ENCODE peak calls at places on chromosomes 16 and 17, in five cellular contexts. One of them, this sample, is unnamed.

GRCh38 chr16:69787883-69788282 is 25.8 kb downstream of the WWP2 start:
- DNase-seq in GM10248: no peak
- DNase-seq in K562: no peak
- DNase-seq in lower leg skin: no peak
- DNase-seq in neural crest cell: no peak
- DNase-seq in this sample: no peak

GRCh38 chr17:41549596-41550039 is 21.5 kb upstream of the KRT19 start:
- DNase-seq in GM10248: no peak
- DNase-seq in neural crest cell: no peak
- DNase-seq in lower leg skin: no peak
- DNase-seq in K562: peak; percentile 48
- DNase-seq in this sample: no peak

GRCh38 chr16:14186007-14186953 is 115.2 kb downstream of the MRTFB start:
- DNase-seq in lower leg skin: no peak
- DNase-seq in K562: no peak
- DNase-seq in neural crest cell: peak; percentile 13
- DNase-seq in GM10248: no peak
- DNase-seq in this sample: no peak

GRCh38 chr17:59093145-59093701 is 13.5 kb downstream of the TRIM37 start:
- DNase-seq in GM10248: no peak
- DNase-seq in K562: no peak
- DNase-seq in lower leg skin: no peak
- DNase-seq in neural crest cell: no peak
- DNase-seq in this sample: no peak

GRCh38 chr17:9336817-9337216 is 238.8 kb downstream of the STX8 start:
- DNase-seq in neural crest cell: no peak
- DNase-seq in GM10248: no peak
- DNase-seq in K562: no peak
- DNase-seq in lower leg skin: no peak
- DNase-seq in this sample: no peak

GRCh38 chr17:65820306-65820705 is 258.9 kb upstream of the AXIN2 start:
- DNase-seq in lower leg skin: no peak
- DNase-seq in K562: no peak
- DNase-seq in GM10248: no peak
- DNase-seq in neural crest cell: no peak
- DNase-seq in this sample: no peak

GRCh38 chr16:89785523-89786155 is 30.8 kb downstream of the FANCA start:
- DNase-seq in lower leg skin: no peak
- DNase-seq in K562: no peak
- DNase-seq in neural crest cell: no peak
- DNase-seq in GM10248: no peak
- DNase-seq in this sample: no peak

GRCh38 chr17:30831257-30831656 is 509 bp upstream of the ATAD5 start:
- DNase-seq in K562: peak; percentile 66
- DNase-seq in GM10248: peak; percentile 30
- DNase-seq in neural crest cell: no peak
- DNase-seq in lower leg skin: no peak
- DNase-seq in this sample: no peak

GRCh38 chr17:31130286-31131224 is 35.8 kb downstream of the NF1 start:
- DNase-seq in neural crest cell: no peak
- DNase-seq in lower leg skin: no peak
- DNase-seq in GM10248: no peak
- DNase-seq in K562: no peak
- DNase-seq in this sample: no peak

GRCh38 chr16:84104231-84104630 is 12.5 kb downstream of the MBTPS1 start:
- DNase-seq in GM10248: no peak
- DNase-seq in neural crest cell: no peak
- DNase-seq in lower leg skin: no peak
- DNase-seq in K562: no peak
- DNase-seq in this sample: no peak

GRCh38 chr17:77349976-77350830 is 209.4 kb downstream of the SEC14L1 start:
- DNase-seq in lower leg skin: peak; percentile 70
- DNase-seq in GM10248: peak; percentile 9
- DNase-seq in K562: no peak
- DNase-seq in neural crest cell: no peak
- DNase-seq in this sample: peak; percentile 3

GRCh38 chr16:85767569-85767968 is 16.7 kb upstream of the C16orf74 start:
- DNase-seq in neural crest cell: no peak
- DNase-seq in lower leg skin: no peak
- DNase-seq in GM10248: no peak
- DNase-seq in K562: no peak
- DNase-seq in this sample: no peak

GRCh38 chr17:72467841-72468653 is 347.2 kb downstream of the SOX9 start:
- DNase-seq in neural crest cell: no peak
- DNase-seq in GM10248: no peak
- DNase-seq in lower leg skin: peak; percentile 86
- DNase-seq in K562: no peak
- DNase-seq in this sample: no peak

GRCh38 chr17:73013816-73014663 is 78.4 kb downstream of the SLC39A11 start:
- DNase-seq in K562: no peak
- DNase-seq in lower leg skin: no peak
- DNase-seq in neural crest cell: no peak
- DNase-seq in GM10248: no peak
- DNase-seq in this sample: no peak

GRCh38 chr17:2406903-2407790 is 6.3 kb upstream of the MNT start:
- DNase-seq in neural crest cell: no peak
- DNase-seq in GM10248: no peak
- DNase-seq in lower leg skin: peak; percentile 93
- DNase-seq in K562: no peak
- DNase-seq in this sample: no peak

GRCh38 chr17:32350662-32351418 is 883 bp downstream of the ZNF207 start:
- DNase-seq in lower leg skin: no peak
- DNase-seq in neural crest cell: no peak
- DNase-seq in GM10248: peak; percentile 40
- DNase-seq in K562: peak; percentile 39
- DNase-seq in this sample: no peak

GRCh38 chr16:50244140-50244503 is 22.2 kb upstream of the ADCY7 start:
- DNase-seq in GM10248: no peak
- DNase-seq in K562: no peak
- DNase-seq in lower leg skin: no peak
- DNase-seq in neural crest cell: no peak
- DNase-seq in this sample: no peak

GRCh38 chr16:27436065-27436464 is 34.1 kb downstream of the IL21R start:
- DNase-seq in GM10248: no peak
- DNase-seq in neural crest cell: no peak
- DNase-seq in lower leg skin: peak; percentile 81
- DNase-seq in K562: no peak
- DNase-seq in this sample: no peak

GRCh38 chr16:26645629-26646028 is 421.1 kb upstream of the C16orf82 start:
- DNase-seq in GM10248: no peak
- DNase-seq in lower leg skin: no peak
- DNase-seq in neural crest cell: peak; percentile 39
- DNase-seq in K562: peak; percentile 38
- DNase-seq in this sample: peak; percentile 37

GRCh38 chr17:81926451-81927144 is 937 bp downstream of the MAFG start:
- DNase-seq in neural crest cell: peak; percentile 51
- DNase-seq in GM10248: peak; percentile 73
- DNase-seq in K562: peak; percentile 82
- DNase-seq in lower leg skin: peak; percentile 95
- DNase-seq in this sample: peak; percentile 45

GRCh38 chr17:42891539-42892152 is 9.0 kb upstream of the G6PC1 start:
- DNase-seq in neural crest cell: no peak
- DNase-seq in GM10248: no peak
- DNase-seq in lower leg skin: peak; percentile 90
- DNase-seq in K562: no peak
- DNase-seq in this sample: no peak

GRCh38 chr17:46125831-46126230 is 67.4 kb downstream of the KANSL1 start:
- DNase-seq in K562: no peak
- DNase-seq in GM10248: no peak
- DNase-seq in lower leg skin: no peak
- DNase-seq in neural crest cell: no peak
- DNase-seq in this sample: no peak

GRCh38 chr17:8798176-8799000 is 777 bp downstream of the MFSD6L start:
- DNase-seq in lower leg skin: peak; percentile 84
- DNase-seq in GM10248: no peak
- DNase-seq in K562: no peak
- DNase-seq in neural crest cell: no peak
- DNase-seq in this sample: no peak

GRCh38 chr17:43834106-43834505 is 1.2 kb upstream of the MPP3 start:
- DNase-seq in lower leg skin: no peak
- DNase-seq in neural crest cell: no peak
- DNase-seq in K562: no peak
- DNase-seq in GM10248: no peak
- DNase-seq in this sample: no peak

GRCh38 chr16:10039220-10040096 is 142.8 kb downstream of the GRIN2A start:
- DNase-seq in lower leg skin: no peak
- DNase-seq in neural crest cell: peak; percentile 16
- DNase-seq in GM10248: peak; percentile 52
- DNase-seq in K562: no peak
- DNase-seq in this sample: no peak

GRCh38 chr16:9378876-9379275 is 287.4 kb downstream of the HAPSTR1 start:
- DNase-seq in K562: no peak
- DNase-seq in neural crest cell: no peak
- DNase-seq in lower leg skin: no peak
- DNase-seq in GM10248: no peak
- DNase-seq in this sample: no peak

GRCh38 chr16:19745286-19746018 is 27.4 kb downstream of the IQCK start:
- DNase-seq in K562: no peak
- DNase-seq in GM10248: no peak
- DNase-seq in neural crest cell: no peak
- DNase-seq in lower leg skin: peak; percentile 78
- DNase-seq in this sample: no peak

GRCh38 chr17:12022310-12022709 is 1.6 kb downstream of the MAP2K4 start:
- DNase-seq in K562: no peak
- DNase-seq in neural crest cell: no peak
- DNase-seq in lower leg skin: no peak
- DNase-seq in GM10248: no peak
- DNase-seq in this sample: no peak

DNA sequence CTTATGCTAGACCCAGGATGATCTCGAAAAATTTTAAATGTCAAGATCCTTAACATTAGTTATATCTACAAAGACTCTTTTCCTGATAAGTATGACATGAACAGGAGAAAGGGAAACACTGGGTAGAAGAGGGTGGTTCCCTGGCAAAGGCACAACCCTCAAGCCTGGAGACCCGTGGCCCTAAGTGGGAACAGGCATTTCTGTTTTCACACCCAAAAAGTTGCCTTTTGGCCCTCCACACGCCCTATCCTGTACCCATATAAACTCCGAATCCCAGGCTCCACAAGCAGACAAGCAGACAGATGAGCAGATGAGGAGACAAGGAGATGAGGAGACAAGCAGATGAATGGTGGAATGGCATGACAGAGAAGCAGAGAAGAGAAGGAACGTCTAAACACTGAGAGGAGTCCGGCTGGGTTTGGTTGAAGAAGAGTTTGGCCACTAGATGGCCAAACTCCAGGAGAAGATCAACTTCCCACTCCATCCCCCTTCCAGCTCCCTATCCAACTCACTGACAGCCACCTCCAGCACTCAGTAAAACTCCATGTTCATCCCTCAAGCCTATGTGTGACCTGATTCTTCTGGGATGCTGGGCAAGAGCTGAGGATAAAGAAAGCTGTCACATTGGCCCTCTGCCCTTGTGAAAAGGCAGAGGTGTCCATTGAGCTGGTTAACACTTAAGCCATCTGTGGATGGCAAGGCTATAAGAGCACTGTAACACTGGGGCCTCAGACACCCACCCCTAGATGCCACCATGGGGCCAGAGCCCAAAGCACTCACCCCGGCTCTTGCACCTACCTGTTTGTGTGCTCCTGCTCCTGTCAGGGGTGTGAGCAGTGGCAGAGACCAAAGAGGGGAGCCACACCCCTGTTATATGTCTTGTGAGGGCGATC is 139.6 kb upstream of the FAM20A start:
- DNase-seq in GM10248: no peak
- DNase-seq in K562: no peak
- DNase-seq in lower leg skin: no peak
- DNase-seq in neural crest cell: no peak
- DNase-seq in this sample: no peak
- TF ChIP-seq CTCF in GM10248: no peak
- TF ChIP-seq CTCF in K562: peak; percentile 11
- TF ChIP-seq CTCF in lower leg skin: no peak
- TF ChIP-seq CTCF in neural crest cell: peak; percentile 29
- TF ChIP-seq CTCF in this sample: no peak

GRCh38 chr16:3095869-3096268 is 3.2 kb downstream of the ZSCAN10 start:
- DNase-seq in neural crest cell: no peak
- DNase-seq in lower leg skin: no peak
- DNase-seq in GM10248: peak; percentile 90
- DNase-seq in K562: peak; percentile 69
- DNase-seq in this sample: peak; percentile 40
- TF ChIP-seq CTCF in neural crest cell: peak; percentile 46
- TF ChIP-seq CTCF in lower leg skin: no peak
- TF ChIP-seq CTCF in GM10248: peak; percentile 31
- TF ChIP-seq CTCF in K562: peak; percentile 65
- TF ChIP-seq CTCF in this sample: peak; percentile 42

DNA sequence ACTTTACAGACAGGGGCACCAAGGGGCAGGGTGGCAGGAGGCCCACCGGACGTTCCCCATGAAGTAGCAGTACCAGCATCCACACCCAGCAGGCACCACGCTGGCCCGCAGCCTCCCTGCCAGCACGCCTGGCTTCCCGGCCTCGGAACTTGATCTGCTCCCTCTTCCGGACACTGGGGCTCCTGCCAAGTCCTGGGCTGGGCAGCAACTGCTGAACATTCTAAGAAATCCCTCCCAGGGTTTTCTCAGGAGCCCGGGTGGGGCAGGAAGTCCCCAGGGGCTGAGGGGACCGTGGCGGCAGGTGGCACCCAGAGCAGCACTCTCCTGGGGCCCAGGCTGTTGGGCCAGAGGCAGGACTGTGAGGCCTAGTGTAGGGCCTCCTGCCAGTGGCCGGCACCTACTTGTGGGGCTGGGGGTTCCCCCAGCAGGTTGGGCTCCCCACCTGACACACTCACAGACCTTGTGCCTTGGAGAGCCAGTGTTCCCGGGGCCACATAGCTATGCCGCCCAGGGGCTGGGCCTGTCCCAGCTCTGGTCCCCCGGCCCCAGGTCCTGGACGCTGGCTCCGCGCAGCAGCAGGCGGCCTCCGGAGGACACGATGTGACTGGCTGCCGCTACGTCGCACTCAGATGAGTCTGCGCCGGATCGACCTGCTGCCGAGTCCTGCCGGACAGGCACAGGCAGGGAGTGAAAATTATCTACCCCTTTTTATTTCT is 86.2 kb upstream of the CBX4 start:
- DNase-seq in GM10248: no peak
- DNase-seq in lower leg skin: no peak
- DNase-seq in K562: no peak
- DNase-seq in neural crest cell: no peak
- DNase-seq in this sample: no peak
- TF ChIP-seq CTCF in GM10248: no peak
- TF ChIP-seq CTCF in lower leg skin: no peak
- TF ChIP-seq CTCF in K562: no peak
- TF ChIP-seq CTCF in neural crest cell: no peak
- TF ChIP-seq CTCF in this sample: no peak

GRCh38 chr16:23679986-23680336 is 1.3 kb downstream of the PLK1 start:
- DNase-seq in GM10248: no peak
- DNase-seq in lower leg skin: peak; percentile 76
- DNase-seq in K562: no peak
- DNase-seq in neural crest cell: no peak
- DNase-seq in this sample: no peak

GRCh38 chr16:23679274-23679985 is 741 bp downstream of the PLK1 start:
- DNase-seq in lower leg skin: peak; percentile 83
- DNase-seq in neural crest cell: peak; percentile 11
- DNase-seq in K562: peak; percentile 91
- DNase-seq in GM10248: peak; percentile 52
- DNase-seq in this sample: no peak

GRCh38 chr16:23676924-23677480 is 1.7 kb upstream of the PLK1 start:
- DNase-seq in K562: no peak
- DNase-seq in lower leg skin: peak; percentile 31
- DNase-seq in GM10248: no peak
- DNase-seq in neural crest cell: no peak
- DNase-seq in this sample: no peak

GRCh38 chr16:23682181-23682580 is 3.5 kb downstream of the PLK1 start:
- DNase-seq in neural crest cell: no peak
- DNase-seq in GM10248: no peak
- DNase-seq in K562: no peak
- DNase-seq in lower leg skin: no peak
- DNase-seq in this sample: no peak

GRCh38 chr16:23678430-23679273 is at the start of gene PLK1:
- DNase-seq in K562: peak; percentile 95
- DNase-seq in lower leg skin: peak; percentile 91
- DNase-seq in neural crest cell: peak; percentile 80
- DNase-seq in GM10248: peak; percentile 94
- DNase-seq in this sample: peak; percentile 53
- TF ChIP-seq CTCF in K562: peak; percentile 63
- TF ChIP-seq CTCF in lower leg skin: no peak
- TF ChIP-seq CTCF in neural crest cell: peak; percentile 56
- TF ChIP-seq CTCF in GM10248: no peak
- TF ChIP-seq CTCF in this sample: no peak

This sample was measured in natural killer cell.